ENCODE peak calls at places on chromosomes 4 and X, in four cellular contexts. I is hepatocyte, B is B cell, E is germinal center. U is an unnamed sample.

GRCh38 chr4:75653845-75654503 is 19.2 kb downstream of the G3BP2 start:
- DNase-seq in I (peak; percentile 51), B (no peak), E (no peak), U (peak; percentile 52)

GRCh38 chrX:66005832-66006449 is 33.9 kb downstream of the VSIG4 start:
- DNase-seq in I (no peak), B (no peak), E (no peak), U (no peak)

GRCh38 chr4:107094976-107095375 is 58.9 kb upstream of the DKK2 start:
- DNase-seq in I (peak; percentile 11), B (no peak), E (no peak), U (no peak)

GRCh38 chr4:154838155-154838554 is 57.1 kb downstream of the RBM46 start:
- DNase-seq in I (peak; percentile 29), B (no peak), E (no peak), U (no peak)

GRCh38 chrX:103124284-103124683 is 31.3 kb upstream of the NXF3 start:
- DNase-seq in I (no peak), B (no peak), E (no peak), U (no peak)

GRCh38 chrX:131901581-131901980 is 121.5 kb upstream of the STK26 start:
- DNase-seq in I (no peak), B (no peak), E (no peak), U (no peak)

GRCh38 chr4:182245541-182246245 is 2.5 kb downstream of the TENM3 start:
- DNase-seq in I (peak; percentile 32), B (no peak), E (no peak), U (peak; percentile 7)

GRCh38 chr4:90112715-90113114 is 14.5 kb upstream of the CCSER1 start:
- DNase-seq in I (no peak), B (no peak), E (no peak), U (peak; percentile 19)

GRCh38 chr4:78065514-78066192 is 8.5 kb downstream of the FRAS1 start:
- DNase-seq in I (peak; percentile 36), B (no peak), E (no peak), U (no peak)

GRCh38 chr4:97587912-97588311 is 555.4 kb downstream of the STPG2 start:
- DNase-seq in I (no peak), B (no peak), E (no peak), U (no peak)

GRCh38 chr4:3062466-3062865 is 11.9 kb downstream of the HTT-AS start:
- DNase-seq in I (no peak), B (no peak), E (no peak), U (no peak)

GRCh38 chrX:151391722-151392121 is 5.3 kb upstream of the VMA21 start:
- DNase-seq in I (no peak), B (no peak), E (no peak), U (no peak)

GRCh38 chrX:129768586-129769466 is 10.9 kb upstream of the SASH3 start:
- DNase-seq in I (no peak), B (no peak), E (no peak), U (no peak)

GRCh38 chr4:1290165-1290977 is 680 bp downstream of the MAEA start:
- DNase-seq in I (peak; percentile 62), B (peak; percentile 23), E (peak; percentile 46), U (peak; percentile 57)

U was measured in HT-29.